ENCODE peak calls at places on chromosome 22, in four cellular contexts. V is SK-N-SH, F is GM12891, W is HepG2. S is an unnamed sample.

GRCh38 chr22:20084547-20085413 is 4.7 kb downstream of the DGCR8 start:
- DNase-seq in V (peak), W (peak), F (no peak), S (no peak)

GRCh38 chr22:32465661-32466060 is 1.4 kb upstream of the BPIFC start:
- DNase-seq in V (no peak), W (no peak), F (no peak), S (no peak)

GRCh38 chr22:17966403-17966717 is 58.0 kb downstream of the MICAL3 start:
- DNase-seq in V (no peak), W (no peak), F (no peak), S (no peak)

GRCh38 chr22:23609983-23610781 is 21.9 kb downstream of the DRICH1 start:
- DNase-seq in F (no peak), W (no peak), V (peak), S (no peak)

GRCh38 chr22:23689414-23689813 is 1.4 kb upstream of the RGL4 start:
- DNase-seq in V (no peak), W (no peak), F (no peak), S (no peak)

GRCh38 chr22:29018293-29019189 is 43.1 kb downstream of the C22orf31 start:
- DNase-seq in W (no peak), F (no peak), V (no peak), S (no peak)

GRCh38 chr22:19068784-19069271 is 53.4 kb downstream of the DGCR2 start:
- DNase-seq in W (no peak), V (no peak), F (no peak), S (no peak)

GRCh38 chr22:20536590-20537324 is 29.3 kb downstream of the MED15 start:
- DNase-seq in V (peak), W (no peak), F (no peak), S (no peak)

DNA sequence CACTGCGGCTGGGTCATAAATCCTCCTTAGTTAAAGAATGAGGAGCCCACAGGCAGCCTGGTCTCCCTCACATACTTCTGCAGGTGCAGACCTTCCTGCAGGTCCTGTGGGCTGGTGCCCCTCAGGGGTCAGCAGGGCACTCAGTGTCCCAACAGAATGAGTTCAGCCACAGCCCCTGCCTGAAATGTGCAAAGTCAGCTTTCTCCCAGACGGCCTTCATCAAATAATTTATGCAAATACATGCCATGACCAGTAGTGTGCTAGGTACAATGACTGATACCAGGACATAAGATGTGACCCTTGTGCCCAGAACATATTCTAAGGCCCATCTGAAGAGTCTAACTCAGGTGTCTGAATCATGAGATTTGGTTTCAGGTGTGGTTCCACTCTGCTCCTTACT is 703.4 kb downstream of the TBC1D22A start:
- DNase-seq in V (no peak), W (no peak), F (no peak), S (no peak)
- TF ChIP-seq POLR2AphosphoS5 in V (no peak), W (no peak), F (no peak), S (no peak)

GRCh38 chr22:41862530-41863266 is 29.8 kb downstream of the SREBF2 start:
- DNase-seq in W (no peak), F (no peak), V (no peak), S (peak)
- TF ChIP-seq TAF1 in W (no peak), F (no peak), V (no peak), S (peak)

DNA sequence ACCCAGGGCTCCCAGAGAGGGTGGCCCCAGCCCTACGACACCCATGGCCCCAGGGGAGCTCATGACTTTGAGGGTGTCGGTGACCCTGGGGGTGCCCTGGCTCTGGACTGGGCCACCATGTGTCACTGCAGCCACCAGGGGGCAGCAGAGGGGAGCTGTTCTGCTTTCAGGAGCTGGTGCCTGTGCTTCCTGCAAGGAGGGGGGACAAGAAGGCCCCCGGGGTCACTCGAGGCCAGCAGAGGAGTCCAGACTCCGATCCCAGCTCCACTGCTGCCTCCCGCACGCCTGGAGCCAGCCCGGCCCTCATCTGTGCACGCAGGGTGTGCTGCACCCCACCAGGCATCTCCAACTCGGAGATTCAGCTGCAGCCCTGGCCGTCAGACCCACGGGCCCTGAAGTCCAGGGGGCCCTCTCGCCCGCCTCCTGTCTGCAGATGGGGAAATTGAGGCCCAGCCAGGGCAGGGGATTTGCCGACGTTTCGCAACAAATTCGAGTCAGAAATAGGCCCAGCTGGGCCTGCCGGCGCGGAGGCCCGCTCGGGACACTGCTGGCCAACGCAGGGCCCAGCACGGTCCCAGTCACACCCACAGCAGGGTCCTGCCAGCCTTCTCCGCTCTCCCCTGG is 29.5 kb upstream of the WNT7B start:
- DNase-seq in W (peak), F (peak), V (peak), S (peak)
- TF ChIP-seq POLR2AphosphoS5 in W (no peak), F (no peak), V (no peak), S (no peak)

GRCh38 chr22:49852898-49853894 is at the start of gene ZBED4:
- DNase-seq in W (peak), F (peak), V (peak), S (peak)

GRCh38 chr22:49848690-49849160 is 4.9 kb upstream of the ZBED4 start:
- DNase-seq in V (peak), F (no peak), W (no peak), S (no peak)

GRCh38 chr22:49849161-49850020 is 4.3 kb upstream of the ZBED4 start:
- DNase-seq in F (no peak), W (no peak), V (peak), S (no peak)

GRCh38 chr22:49850021-49850911 is 3.4 kb upstream of the ZBED4 start:
- DNase-seq in W (no peak), F (no peak), V (no peak), S (no peak)

GRCh38 chr22:49850959-49851815 is 2.5 kb upstream of the ZBED4 start:
- DNase-seq in F (no peak), W (no peak), V (no peak), S (no peak)
- TF ChIP-seq TAF1 in F (no peak), W (no peak), V (no peak), S (no peak)